ENCODE peak calls at places on chromosomes 11 and 22, in nine cellular contexts. G is AG04450, T is coronary artery, J is RWPE1, Q is iPS DF 6.9, A is left ventricle myocardium inferior, X is right atrium auricular region, O is pancreas, U is body of pancreas. L is an unnamed sample.

GRCh38 chr11:17386331-17387084 is 2.0 kb downstream of the KCNJ11 start:
- DNase-seq in U (peak), A (peak), O (peak), T (no peak), J (peak), X (no peak), G (no peak), Q (no peak), L (peak)

GRCh38 chr22:47207846-47208554 is 445.6 kb downstream of the TBC1D22A start:
- DNase-seq in G (no peak), O (no peak), J (no peak), U (no peak), X (no peak), A (no peak), T (peak), Q (no peak), L (no peak)

GRCh38 chr11:124900464-124900863 is 2.8 kb upstream of the ROBO4 start:
- DNase-seq in A (no peak), O (no peak), U (no peak), T (no peak), J (peak), G (peak), X (no peak), Q (no peak), L (peak)

GRCh38 chr11:59221438-59221837 is 8.7 kb upstream of the MPEG1 start:
- DNase-seq in T (no peak), A (no peak), Q (no peak), X (no peak), U (no peak), J (peak), G (peak), O (no peak), L (no peak)

GRCh38 chr11:78277314-78277994 is 88.7 kb downstream of the USP35 start:
- DNase-seq in X (no peak), U (peak), T (no peak), J (no peak), O (peak), A (no peak), G (no peak), Q (no peak), L (no peak)

GRCh38 chr22:21015051-21016006 is at the start of gene P2RX6:
- DNase-seq in U (no peak), O (no peak), X (no peak), Q (no peak), A (no peak), J (no peak), G (no peak), T (no peak), L (peak)

GRCh38 chr22:35918466-35918865 is 110.2 kb downstream of the RBFOX2 start:
- DNase-seq in U (no peak), J (no peak), G (no peak), Q (no peak), O (no peak), A (no peak), X (no peak), T (no peak), L (no peak)

GRCh38 chr22:46569055-46569847 is 31.8 kb upstream of the CELSR1 start:
- DNase-seq in G (no peak), X (no peak), J (no peak), U (no peak), T (no peak), O (peak), A (peak), Q (no peak), L (no peak)

GRCh38 chr11:124297921-124298320 is 15.8 kb downstream of the OR8D1 start:
- DNase-seq in Q (no peak), O (no peak), X (no peak), U (no peak), G (no peak), T (no peak), A (no peak), J (no peak), L (no peak)

GRCh38 chr11:44651535-44652130 is 75.1 kb upstream of the TSPAN18 start:
- DNase-seq in O (no peak), A (no peak), Q (no peak), J (no peak), G (no peak), U (no peak), X (peak), T (no peak), L (no peak)

GRCh38 chr22:48327721-48328120 is 1500.0 kb downstream of the BRD1 start:
- DNase-seq in A (no peak), T (no peak), G (no peak), J (no peak), X (no peak), U (no peak), O (no peak), Q (no peak), L (no peak)

GRCh38 chr11:76266269-76266668 is 60.0 kb upstream of the WNT11 start:
- DNase-seq in G (peak), J (peak), T (no peak), X (peak), A (no peak), Q (no peak), O (no peak), U (peak), L (peak)

GRCh38 chr11:118175031-118175531 is 1.4 kb downstream of the SCN2B start:
- DNase-seq in O (no peak), G (no peak), Q (no peak), J (peak), A (peak), U (no peak), T (no peak), X (no peak), L (no peak)

DNA sequence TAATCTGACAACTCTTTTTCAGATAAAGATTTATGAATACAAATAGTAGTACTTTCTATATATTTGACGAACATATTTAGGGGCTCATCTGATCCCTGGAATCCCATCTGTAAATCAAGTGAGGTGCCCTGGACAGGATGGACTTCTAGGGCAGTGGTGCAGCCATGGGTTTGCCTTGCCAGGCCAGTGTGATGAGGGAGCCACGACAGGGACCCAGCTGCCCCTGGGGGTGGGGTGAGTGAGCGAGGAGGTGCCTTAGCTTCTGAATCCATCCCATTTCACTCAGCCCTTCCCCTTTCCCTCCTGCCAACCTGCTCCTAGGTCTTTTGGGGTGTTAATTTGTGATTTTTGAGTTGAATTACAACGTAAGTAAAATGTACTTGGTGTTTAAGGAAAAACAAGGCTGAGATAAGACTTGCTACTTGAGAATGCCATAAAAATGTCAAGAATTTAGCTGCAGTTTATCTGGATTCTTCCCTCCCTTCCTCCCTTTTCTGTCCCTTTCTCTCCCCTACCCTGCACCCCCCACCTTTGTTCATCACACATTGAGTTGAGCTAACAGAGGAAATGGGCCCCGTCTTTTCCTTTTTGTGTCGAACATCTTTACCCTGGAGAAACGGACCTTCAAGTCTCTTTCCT is 60.8 kb downstream of the PPFIBP2 start:
- DNase-seq in G (no peak), Q (no peak), A (no peak), T (no peak), O (no peak), J (no peak), X (no peak), U (no peak), L (no peak)
- H3K27ac ChIP-seq in G (no peak), Q (no peak), A (no peak), T (peak), O (no peak), J (no peak), X (no peak), U (no peak), L (no peak)

DNA sequence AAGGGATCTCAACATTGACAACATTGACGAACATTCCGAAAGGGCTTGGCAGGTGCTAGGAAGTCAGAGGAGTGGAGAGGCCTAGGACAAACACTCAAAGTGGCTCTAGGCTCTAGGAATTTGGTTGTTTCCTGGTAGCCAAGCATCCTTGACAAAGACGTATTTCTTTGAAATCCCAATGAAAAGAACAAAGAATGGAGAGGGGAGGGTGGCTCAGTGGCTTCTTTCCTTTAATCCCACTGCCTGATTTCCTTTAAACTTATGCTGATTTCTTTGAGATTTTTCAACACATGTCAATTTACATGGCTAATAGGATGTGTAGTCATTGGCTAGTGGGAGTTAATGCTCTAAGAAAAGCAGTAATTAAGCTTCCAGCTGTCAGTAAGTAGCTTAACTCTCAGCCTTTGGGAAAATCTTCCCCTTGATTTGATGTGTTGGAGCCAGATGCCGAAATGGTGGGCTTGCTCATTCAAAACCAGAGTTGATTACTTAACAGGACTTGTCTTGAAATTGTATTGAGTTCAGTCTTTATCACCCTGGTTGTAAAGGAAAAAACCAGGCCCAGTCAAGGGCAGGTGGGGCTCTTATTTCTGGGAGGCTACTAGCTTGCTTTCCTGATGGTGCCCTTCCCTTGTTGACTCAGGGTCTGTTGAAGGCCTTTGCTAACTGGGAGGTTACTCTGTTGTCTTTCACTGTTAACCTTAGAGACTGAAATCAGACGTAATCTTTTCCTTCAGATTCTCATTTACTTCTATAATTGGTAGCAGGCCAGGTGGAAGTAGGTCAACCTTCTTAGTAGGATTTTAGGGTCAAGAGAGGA is 44.6 kb upstream of the SORL1-AS1 start:
- DNase-seq in T (no peak), Q (no peak), X (no peak), A (no peak), G (no peak), O (no peak), J (no peak), U (no peak), L (no peak)
- H3K27ac ChIP-seq in T (no peak), Q (no peak), X (no peak), A (no peak), G (no peak), O (no peak), J (no peak), U (no peak), L (no peak)

GRCh38 chr22:37631448-37632173 is 7.9 kb upstream of the SH3BP1 start:
- DNase-seq in U (no peak), G (no peak), T (no peak), A (no peak), X (no peak), Q (no peak), J (no peak), O (no peak), L (no peak)
- H3K27ac ChIP-seq in U (no peak), G (no peak), T (peak), A (peak), X (peak), Q (no peak), J (peak), O (no peak), L (no peak)

GRCh38 chr11:130773436-130773835 is 142.8 kb downstream of the SNX19 start:
- DNase-seq in U (no peak), T (peak), G (no peak), O (no peak), A (no peak), X (no peak), Q (no peak), J (no peak), L (no peak)
- H3K27ac ChIP-seq in U (no peak), T (peak), G (no peak), O (no peak), A (no peak), X (no peak), Q (no peak), J (peak), L (no peak)

GRCh38 chr11:111302298-111302697 is 4.0 kb downstream of the POU2AF3 start:
- DNase-seq in U (no peak), G (no peak), O (no peak), X (no peak), A (no peak), T (no peak), Q (no peak), J (no peak), L (no peak)

GRCh38 chr11:111301840-111302113 is 3.4 kb downstream of the POU2AF3 start:
- DNase-seq in Q (no peak), U (no peak), G (no peak), T (no peak), A (no peak), J (no peak), X (no peak), O (no peak), L (no peak)

GRCh38 chr11:111305403-111305802 is 7.1 kb downstream of the POU2AF3 start:
- DNase-seq in Q (no peak), J (no peak), U (no peak), G (no peak), O (no peak), X (no peak), T (no peak), A (no peak), L (no peak)

GRCh38 chr11:111301004-111301839 is 2.9 kb downstream of the POU2AF3 start:
- DNase-seq in J (no peak), Q (no peak), U (no peak), O (no peak), G (no peak), X (no peak), A (no peak), T (no peak), L (no peak)

GRCh38 chr11:111303476-111303875 is 5.1 kb downstream of the POU2AF3 start:
- DNase-seq in J (no peak), U (peak), X (no peak), T (no peak), G (no peak), Q (no peak), A (no peak), O (peak), L (no peak)
- H3K27ac ChIP-seq in J (no peak), U (peak), X (no peak), T (no peak), G (no peak), Q (no peak), A (no peak), O (peak), L (no peak)

DNA sequence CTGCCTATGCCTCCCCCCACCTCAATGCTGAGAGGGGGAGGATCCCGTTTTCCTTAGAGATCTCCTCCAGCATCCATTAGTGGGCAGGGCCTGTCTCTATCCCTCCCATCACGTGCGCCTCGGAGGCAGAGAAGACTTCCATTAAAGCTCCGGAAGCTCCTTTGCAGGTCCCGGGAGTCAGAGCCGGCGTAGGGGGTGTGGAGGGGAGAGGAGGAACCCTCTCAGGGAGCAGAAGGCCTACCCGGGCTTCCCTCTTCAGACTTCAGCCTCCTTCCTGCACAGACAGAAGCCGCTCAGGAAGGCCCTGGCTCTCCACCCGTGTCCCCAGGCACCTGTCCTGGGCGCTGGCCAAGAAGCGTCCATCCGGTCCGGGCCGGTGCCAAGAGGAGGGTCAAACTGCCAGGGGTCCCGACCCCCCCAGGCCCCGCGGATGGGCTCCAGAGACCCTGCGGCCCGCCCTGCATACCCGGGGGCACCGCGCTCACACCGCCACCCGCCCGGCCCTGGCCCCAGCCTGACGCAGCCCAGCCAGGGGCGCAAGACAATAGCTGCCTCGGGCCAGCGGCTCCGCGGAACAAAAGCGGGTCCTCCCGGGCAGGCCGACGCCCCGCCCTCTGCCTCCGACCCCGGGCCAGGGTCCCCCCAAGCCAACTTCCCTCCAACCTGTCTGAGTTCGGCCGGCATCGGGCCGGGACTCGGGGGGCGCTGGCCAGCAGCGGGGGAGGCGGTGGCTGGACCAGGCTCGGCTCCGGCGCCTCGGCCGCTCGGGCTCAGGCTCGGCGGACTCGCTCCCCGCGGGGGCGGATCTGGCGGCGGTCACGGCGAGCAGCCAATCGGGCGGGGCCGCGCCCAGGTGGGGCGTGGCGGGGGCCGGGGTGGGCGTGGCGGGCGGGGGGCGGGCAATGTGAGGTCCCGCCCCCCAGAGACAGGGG is 29.9 kb downstream of the ARVCF start:
- DNase-seq in X (peak), J (peak), A (peak), U (peak), Q (no peak), T (peak), G (peak), O (peak), L (peak)
- H3K27ac ChIP-seq in X (peak), J (peak), A (peak), U (peak), Q (no peak), T (peak), G (peak), O (peak), L (no peak)

DNA sequence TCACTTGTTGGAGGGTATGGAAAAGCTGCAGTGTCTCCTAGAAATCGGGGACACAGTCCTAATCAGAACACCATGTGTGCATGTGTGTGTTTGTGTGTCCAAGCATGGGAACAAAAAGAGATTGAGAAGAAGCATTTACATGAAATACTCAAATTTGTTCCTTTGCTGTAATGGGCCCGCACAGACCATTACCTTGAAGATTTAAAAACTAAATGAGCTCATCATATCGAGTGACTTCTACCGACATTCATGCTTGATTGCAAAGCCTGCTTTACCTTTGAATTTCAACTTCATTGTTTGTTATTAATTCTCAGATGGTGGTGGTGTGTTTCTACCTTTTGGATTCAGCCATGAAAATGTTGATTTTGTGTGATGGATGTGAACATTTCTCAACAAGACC is 106.9 kb downstream of the ZBTB16 start:
- DNase-seq in T (no peak), J (no peak), U (no peak), G (no peak), A (no peak), Q (no peak), X (no peak), O (no peak), L (no peak)
- H3K27ac ChIP-seq in T (peak), J (peak), U (peak), G (no peak), A (peak), Q (no peak), X (peak), O (no peak), L (no peak)

L was measured in mesenchymal stem cell.